ENCODE peak calls at places on chromosomes 13 and 19, in five cellular contexts. A is mesothelial cell of epicardium, N is SHP77, B is LHCN-M2, V is natural killer cell. K is an unnamed sample.

GRCh38 chr13:77545626-77546412 is 10.3 kb downstream of the SCEL start:
- DNase-seq in B (no peak), A (no peak), N (no peak), V (no peak), K (no peak)

GRCh38 chr19:48596679-48597465 is 9.7 kb upstream of the SPACA4 start:
- DNase-seq in B (no peak), V (no peak), A (no peak), N (no peak), K (no peak)

GRCh38 chr19:48102870-48103751 is 7.5 kb downstream of the PLA2G4C start:
- DNase-seq in A (no peak), V (no peak), N (peak), B (peak), K (no peak)

GRCh38 chr19:15913830-15914229 is 16.0 kb upstream of the CYP4F2 start:
- DNase-seq in B (no peak), N (no peak), V (no peak), A (no peak), K (no peak)

GRCh38 chr19:50252111-50252886 is 48.9 kb downstream of the MYH14 start:
- DNase-seq in N (no peak), B (no peak), A (no peak), V (no peak), K (no peak)

GRCh38 chr19:14393303-14393702 is 12.1 kb downstream of the ADGRE5 start:
- DNase-seq in A (no peak), V (no peak), N (no peak), B (no peak), K (no peak)

GRCh38 chr13:80040219-80040976 is 300.5 kb downstream of the SPRY2 start:
- DNase-seq in N (no peak), V (no peak), B (peak), A (no peak), K (no peak)

GRCh38 chr19:53294786-53295441 is 27.4 kb upstream of the VN1R4 start:
- DNase-seq in A (no peak), N (no peak), V (no peak), B (peak), K (no peak)

GRCh38 chr13:46551410-46552301 is 1.3 kb upstream of the LRCH1 start:
- DNase-seq in V (peak), B (peak), N (peak), A (peak), K (no peak)

GRCh38 chr19:40740747-40741146 is 9.5 kb downstream of the ACTMAP start:
- DNase-seq in A (no peak), B (no peak), V (no peak), N (no peak), K (no peak)

GRCh38 chr13:83151308-83151660 is 731.0 kb downstream of the SLITRK1 start:
- DNase-seq in B (no peak), V (no peak), A (no peak), N (no peak), K (no peak)

GRCh38 chr19:48543121-48543710 is 8.8 kb upstream of the SULT2B1 start:
- DNase-seq in B (peak), V (no peak), A (no peak), N (no peak), K (no peak)

GRCh38 chr13:59305896-59306295 is 857.8 kb downstream of the DIAPH3 start:
- DNase-seq in B (no peak), A (no peak), V (no peak), N (no peak), K (no peak)

GRCh38 chr19:37876047-37876446 is 30.3 kb downstream of the WDR87 start:
- DNase-seq in N (no peak), B (no peak), V (no peak), A (no peak), K (no peak)

GRCh38 chr13:48317511-48317981 is 14.0 kb downstream of the RB1 start:
- DNase-seq in B (no peak), N (no peak), A (no peak), V (no peak), K (no peak)

GRCh38 chr19:51690359-51691121 is 2.6 kb upstream of the SPACA6 start:
- DNase-seq in N (peak), A (peak), B (peak), V (no peak), K (no peak)

GRCh38 chr13:27079421-27079958 is 92.1 kb downstream of the USP12 start:
- DNase-seq in N (no peak), B (peak), V (no peak), A (no peak), K (no peak)

K was measured in H1.